ENCODE peak calls at places on chromosomes 1 and 21, in five cellular contexts. E is pancreas, V is choroid plexus epithelial cell, B is AG04449, F is astrocyte of the spinal cord. W is an unnamed sample.
A peak's percentile ranks its signal among the peaks of the same experiment; 100 is the strongest.

GRCh38 chr1:114482585-114482984 is 28.4 kb downstream of the TRIM33 start:
- DNase-seq in E (no peak), V (no peak), B (no peak), F (no peak), W (no peak)

GRCh38 chr1:206925116-206925736 is 3.5 kb upstream of the FCMR start:
- DNase-seq in E (no peak), V (no peak), B (no peak), F (no peak), W (no peak)

GRCh38 chr1:175198332-175198731 is 5.8 kb upstream of the KIAA0040 start:
- DNase-seq in E (no peak), V (no peak), B (no peak), F (no peak), W (no peak)

GRCh38 chr1:113903496-113904291 is 905 bp downstream of the AP4B1 start:
- DNase-seq in E (no peak), V (no peak), B (no peak), F (no peak), W (no peak)

GRCh38 chr1:3909615-3910014 is 9.5 kb upstream of the C1orf174 start:
- DNase-seq in E (no peak), V (no peak), B (no peak), F (no peak), W (no peak)

GRCh38 chr1:171438441-171438840 is 46.9 kb upstream of the PRRC2C start:
- DNase-seq in E (no peak), V (peak; percentile 97), B (peak; percentile 91), F (peak; percentile 97), W (no peak)

GRCh38 chr1:88276158-88276557 is 407.9 kb upstream of the PKN2 start:
- DNase-seq in E (no peak), V (no peak), B (peak; percentile 14), F (peak; percentile 4), W (no peak)

GRCh38 chr1:193079187-193079586 is 19.8 kb downstream of the RO60 start:
- DNase-seq in E (no peak), V (no peak), B (no peak), F (no peak), W (no peak)

GRCh38 chr1:185315364-185316108 is 1.5 kb downstream of the IVNS1ABP start:
- DNase-seq in E (no peak), V (peak; percentile 14), B (no peak), F (peak; percentile 22), W (no peak)

GRCh38 chr1:148388260-148389026 is 94.7 kb downstream of the PPIAL4G start:
- DNase-seq in E (peak; percentile 92), V (peak; percentile 97), B (peak; percentile 10), F (peak; percentile 94), W (peak; percentile 71)

GRCh38 chr1:169949139-169949538 is 55.4 kb upstream of the SCYL3 start:
- DNase-seq in E (no peak), V (peak; percentile 81), B (no peak), F (peak; percentile 74), W (no peak)

GRCh38 chr1:226723640-226724532 is 15.2 kb downstream of the ITPKB start:
- DNase-seq in E (no peak), V (peak; percentile 85), B (peak; percentile 34), F (peak; percentile 83), W (peak; percentile 80)

DNA sequence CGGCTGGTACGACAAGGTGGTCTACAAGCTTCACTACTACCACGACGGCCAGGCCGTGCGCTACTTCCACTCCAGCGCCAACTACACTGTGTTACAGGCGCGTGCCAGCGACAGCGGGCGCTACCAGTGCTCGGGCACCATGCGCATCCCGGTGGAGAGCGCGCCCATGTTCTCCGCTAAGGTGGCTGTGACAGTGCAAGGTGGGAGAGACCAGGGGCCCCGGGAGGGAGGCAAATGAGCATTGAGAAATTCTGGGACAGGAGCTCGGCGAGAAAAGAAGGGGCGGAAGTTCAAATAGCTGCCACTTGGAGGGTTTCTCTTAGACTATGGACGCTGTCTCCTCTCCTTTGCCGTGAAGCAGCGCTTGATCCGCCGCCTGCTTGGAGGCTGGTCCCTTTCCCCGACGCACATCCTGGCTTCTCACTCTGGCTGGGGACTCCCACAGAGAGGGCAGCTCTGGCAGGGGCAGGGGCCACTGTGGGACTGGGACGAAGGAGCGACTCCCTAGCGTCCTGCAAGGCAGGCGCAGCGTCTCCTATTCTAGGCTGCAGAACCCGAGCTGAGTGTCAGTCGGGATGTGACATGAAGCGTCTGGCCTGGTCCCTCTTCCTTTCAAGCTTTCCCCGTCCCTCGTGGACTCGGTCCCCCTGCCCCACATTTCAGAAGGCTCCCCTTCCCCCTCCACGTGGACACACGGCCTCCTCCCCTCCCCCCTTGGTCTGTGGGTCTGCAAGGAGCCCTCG is 4.7 kb downstream of the FCRLB start:
- DNase-seq in E (peak; percentile 47), V (peak; percentile 51), B (no peak), F (peak; percentile 47), W (peak; percentile 52)
- TF ChIP-seq CTCF in E (no peak), V (peak; percentile 59), B (peak; percentile 55), F (peak; percentile 38), W (peak; percentile 36)

DNA sequence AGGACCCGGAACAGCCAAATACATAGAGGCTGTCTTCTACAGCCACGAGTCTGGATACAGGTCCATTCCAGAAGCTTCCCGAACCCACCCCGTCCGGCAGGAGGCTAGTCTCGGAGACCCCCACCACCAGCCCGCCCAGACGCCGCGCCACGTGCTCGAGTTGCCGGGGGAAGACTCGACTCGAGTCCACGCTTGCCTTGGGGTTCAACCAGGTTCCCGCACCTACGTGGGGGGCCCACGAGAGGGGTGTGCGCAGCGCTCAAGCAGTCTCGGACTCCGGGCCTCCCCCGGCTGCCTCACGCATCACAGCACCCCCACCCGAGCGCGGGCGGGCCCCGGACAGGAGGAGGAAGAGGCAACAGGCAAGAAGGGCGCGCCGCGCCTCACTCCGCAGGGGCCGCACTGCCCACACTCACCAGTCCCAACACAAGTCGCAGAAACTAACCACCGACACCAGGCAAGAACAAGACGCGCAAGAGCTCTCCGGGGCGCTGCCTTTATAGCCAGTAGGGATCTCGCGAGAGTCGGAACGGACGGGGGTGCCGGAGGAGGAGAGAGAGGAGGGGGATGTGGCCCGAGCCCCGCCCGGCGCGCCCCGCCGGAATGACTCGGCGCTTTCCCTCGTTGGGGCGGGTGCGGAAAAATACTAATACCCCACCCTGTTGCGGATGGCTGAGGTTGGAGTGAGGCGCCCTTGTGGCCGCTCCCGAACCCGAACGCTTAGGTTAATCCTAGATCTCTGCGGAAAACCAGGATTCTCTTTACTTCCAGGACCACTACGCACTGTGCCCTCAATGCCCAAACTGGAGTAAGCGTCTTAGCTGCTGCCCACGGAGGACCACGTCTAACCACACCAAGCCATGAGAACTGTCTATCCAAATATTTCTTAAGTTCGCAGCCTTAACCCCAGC is at the start of gene PRDX1:
- DNase-seq in E (peak; percentile 97), V (peak; percentile 97), B (peak; percentile 67), F (peak; percentile 96), W (peak; percentile 96)
- TF ChIP-seq CTCF in E (no peak), V (peak; percentile 17), B (peak; percentile 22), F (peak; percentile 2), W (no peak)

GRCh38 chr21:17690078-17690494 is 77.4 kb upstream of the BTG3 start:
- DNase-seq in E (no peak), V (no peak), B (no peak), F (no peak), W (no peak)

GRCh38 chr21:17693801-17694200 is 81.1 kb upstream of the BTG3 start:
- DNase-seq in E (no peak), V (no peak), B (no peak), F (no peak), W (no peak)

DNA sequence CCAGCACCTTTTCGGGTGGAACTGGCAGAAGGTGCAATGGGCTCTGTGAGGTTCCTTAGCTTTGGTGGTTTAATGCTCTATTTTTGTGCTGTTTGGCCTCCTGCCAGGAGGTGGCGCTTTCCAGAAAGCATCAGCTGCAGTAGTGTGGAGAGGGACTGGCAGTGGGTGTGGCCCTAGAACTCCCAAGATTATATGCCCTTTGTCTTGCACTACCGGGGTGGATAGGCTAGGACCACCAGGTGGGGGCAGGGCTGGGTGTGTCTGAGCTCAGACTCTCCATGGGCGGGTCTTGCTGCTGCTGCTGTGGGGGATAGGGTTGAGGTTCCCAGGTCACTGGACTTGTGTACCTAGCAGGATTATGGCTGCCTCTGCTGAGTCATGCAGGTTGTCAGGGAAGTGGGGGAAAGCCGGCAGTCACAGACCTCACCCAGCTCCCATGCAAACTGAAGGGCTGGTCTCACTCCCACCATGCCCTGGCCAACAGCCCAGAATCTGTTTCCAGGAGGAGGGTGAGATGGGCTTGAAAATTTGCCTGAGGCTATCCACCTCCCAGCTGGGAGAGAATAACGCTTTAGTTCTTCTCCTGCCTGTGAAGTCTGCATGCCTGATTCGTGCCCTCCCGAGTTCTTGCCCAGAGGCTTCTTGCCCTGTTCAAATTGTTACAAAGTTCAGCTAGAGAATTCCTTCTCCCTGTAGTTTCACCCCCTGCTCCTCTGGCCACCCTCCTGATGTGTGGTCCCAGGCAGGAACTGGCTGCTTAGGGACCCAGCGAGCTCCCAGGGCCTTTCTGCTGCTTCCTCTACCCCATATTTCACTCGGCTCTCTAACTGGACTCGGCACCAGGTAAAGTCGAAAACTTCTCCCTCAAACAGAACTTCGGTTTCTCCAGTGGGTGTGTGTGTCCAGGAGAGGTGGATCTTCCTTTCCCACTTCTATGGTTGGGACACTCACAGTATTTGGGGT is 76.5 kb upstream of the BTG3 start:
- DNase-seq in E (peak; percentile 27), V (peak; percentile 36), B (no peak), F (peak; percentile 63), W (no peak)
- TF ChIP-seq CTCF in E (no peak), V (peak; percentile 31), B (no peak), F (peak; percentile 27), W (no peak)

GRCh38 chr1:27719286-27720251 is 6.2 kb upstream of the FAM76A start:
- DNase-seq in E (no peak), V (peak; percentile 47), B (no peak), F (peak; percentile 2), W (no peak)
- TF ChIP-seq CTCF in E (no peak), V (peak; percentile 59), B (peak; percentile 18), F (peak; percentile 30), W (no peak)

W was measured in nephron progenitor cell.